ENCODE peak calls at places on chromosomes 4 and X, in ten cellular contexts. L is GM10248; C is body of pancreas; W is CD8-positive, alpha-beta T cell; Q is HepG2; G is tibial nerve; K is BE2C; N is fibroblast of mammary gland; S is HFFc6; U is lower lobe of right lung. D is an unnamed sample.

GRCh38 chr4:90357117-90357710 is 230.0 kb downstream of the CCSER1 start:
- DNase-seq in N (peak), G (no peak), U (no peak), L (peak), S (peak), Q (peak), K (no peak), C (no peak), W (no peak), D (peak)

GRCh38 chr4:36485885-36486284 is 204.5 kb downstream of the DTHD1 start:
- DNase-seq in K (no peak), S (no peak), Q (no peak), L (no peak), U (no peak), W (no peak), N (no peak), G (no peak), C (no peak), D (no peak)

GRCh38 chr4:53498712-53499111 is 92.6 kb downstream of the LNX1 start:
- DNase-seq in U (no peak), S (no peak), L (no peak), N (no peak), C (no peak), G (no peak), W (no peak), K (no peak), Q (no peak), D (no peak)

GRCh38 chr4:47686294-47686872 is 151.5 kb downstream of the CORIN start:
- DNase-seq in Q (peak), W (peak), G (no peak), U (peak), N (peak), S (peak), K (peak), C (peak), L (peak), D (peak)

GRCh38 chr4:84497220-84497834 is 1.8 kb downstream of the NKX6-1 start:
- DNase-seq in Q (no peak), N (peak), K (peak), G (no peak), S (no peak), L (no peak), W (no peak), C (peak), U (no peak), D (no peak)

GRCh38 chrX:155235891-155236290 is 19.6 kb downstream of the VBP1 start:
- DNase-seq in G (no peak), W (no peak), L (no peak), Q (peak), C (no peak), S (no peak), U (no peak), N (no peak), K (no peak), D (no peak)

GRCh38 chr4:40240040-40240653 is 43.3 kb downstream of the RHOH start:
- DNase-seq in K (no peak), C (no peak), L (no peak), U (no peak), W (no peak), S (no peak), G (no peak), N (no peak), Q (no peak), D (no peak)

GRCh38 chrX:133698298-133698697 is 283.0 kb upstream of the GPC4 start:
- DNase-seq in Q (no peak), S (no peak), N (peak), G (no peak), C (no peak), K (no peak), W (no peak), L (no peak), U (no peak), D (no peak)

GRCh38 chr4:143396695-143397094 is 60.0 kb downstream of the GAB1 start:
- DNase-seq in W (no peak), L (no peak), U (no peak), C (no peak), Q (no peak), K (no peak), N (no peak), G (no peak), S (no peak), D (no peak)
- TF ChIP-seq CTCF in W (no peak), L (no peak), U (no peak), C (no peak), Q (no peak), K (peak), N (peak), G (no peak), S (peak), D (no peak)

DNA sequence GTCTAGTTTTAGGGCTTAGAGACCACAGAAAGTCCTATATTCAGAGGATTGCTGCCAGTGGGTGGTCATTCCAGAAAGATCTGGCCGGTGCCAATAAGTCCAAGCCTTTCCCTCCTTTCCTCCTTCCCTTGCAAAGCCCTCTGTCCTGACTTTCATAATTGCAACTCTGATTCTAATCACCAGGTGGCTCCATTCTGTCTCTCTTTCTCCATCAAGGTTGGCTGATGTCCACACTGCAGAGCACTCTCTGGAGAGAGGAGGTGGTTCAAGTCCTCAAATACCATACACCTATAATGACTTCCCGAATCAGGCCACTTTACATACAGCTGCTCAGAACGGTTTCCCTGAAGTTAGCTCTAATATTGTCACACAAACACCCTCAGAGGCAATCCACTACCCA is 22.4 kb upstream of the ARMCX4 start:
- DNase-seq in G (no peak), N (peak), K (peak), U (no peak), L (peak), C (no peak), Q (peak), W (no peak), S (peak), D (peak)
- TF ChIP-seq CTCF in G (no peak), N (peak), K (peak), U (no peak), L (no peak), C (peak), Q (peak), W (no peak), S (peak), D (peak)

GRCh38 chr4:107721436-107722090 is 1.5 kb upstream of the PAPSS1 start:
- DNase-seq in Q (no peak), C (no peak), G (no peak), L (peak), W (peak), U (no peak), S (no peak), K (no peak), N (no peak), D (peak)
- TF ChIP-seq CTCF in Q (no peak), C (no peak), G (no peak), L (no peak), W (no peak), U (no peak), S (no peak), K (no peak), N (no peak), D (no peak)

GRCh38 chr4:6917445-6918241 is 8.0 kb downstream of the TBC1D14 start:
- DNase-seq in N (no peak), S (no peak), K (peak), U (peak), W (no peak), C (peak), Q (peak), G (peak), L (peak), D (peak)
- TF ChIP-seq CTCF in N (peak), S (peak), K (peak), U (peak), W (peak), C (peak), Q (peak), G (peak), L (peak), D (peak)

GRCh38 chr4:95093460-95093859 is 335.7 kb downstream of the BMPR1B start:
- DNase-seq in U (no peak), G (no peak), C (no peak), N (no peak), L (no peak), K (no peak), W (no peak), S (no peak), Q (no peak), D (no peak)

GRCh38 chr4:95091272-95091671 is 333.5 kb downstream of the BMPR1B start:
- DNase-seq in L (no peak), N (peak), K (no peak), W (no peak), G (no peak), C (no peak), U (no peak), S (no peak), Q (no peak), D (no peak)

GRCh38 chr4:95092762-95093161 is 335.0 kb downstream of the BMPR1B start:
- DNase-seq in S (no peak), L (no peak), W (no peak), G (no peak), N (no peak), C (no peak), Q (no peak), K (peak), U (no peak), D (no peak)

GRCh38 chr4:95093936-95094929 is 336.5 kb downstream of the BMPR1B start:
- DNase-seq in W (no peak), Q (no peak), G (no peak), S (no peak), N (no peak), K (no peak), C (no peak), U (no peak), L (no peak), D (no peak)

GRCh38 chr4:95095352-95095974 is 337.7 kb downstream of the BMPR1B start:
- DNase-seq in G (no peak), L (no peak), Q (peak), C (no peak), K (peak), U (no peak), N (peak), W (no peak), S (peak), D (no peak)
- TF ChIP-seq CTCF in G (peak), L (no peak), Q (peak), C (peak), K (peak), U (peak), N (peak), W (no peak), S (peak), D (peak)

GRCh38 chrX:131728295-131729145 is 184.6 kb downstream of the OR13H1 start:
- DNase-seq in U (no peak), G (no peak), S (no peak), K (no peak), W (no peak), N (peak), Q (no peak), C (peak), L (no peak), D (peak)

GRCh38 chrX:131724292-131724691 is 180.4 kb downstream of the OR13H1 start:
- DNase-seq in N (no peak), C (no peak), W (no peak), K (no peak), Q (no peak), U (no peak), S (no peak), L (no peak), G (no peak), D (no peak)

GRCh38 chrX:131725001-131725654 is 181.3 kb downstream of the OR13H1 start:
- DNase-seq in U (no peak), N (no peak), Q (no peak), G (no peak), S (no peak), W (no peak), K (no peak), L (no peak), C (no peak), D (no peak)

GRCh38 chrX:131727778-131728177 is 183.9 kb downstream of the OR13H1 start:
- DNase-seq in G (no peak), S (no peak), Q (no peak), W (no peak), L (no peak), N (no peak), U (no peak), K (no peak), C (no peak), D (no peak)

GRCh38 chrX:131729295-131729694 is 185.4 kb downstream of the OR13H1 start:
- DNase-seq in G (no peak), U (no peak), K (no peak), S (no peak), L (peak), W (no peak), Q (no peak), C (peak), N (peak), D (peak)
- TF ChIP-seq CTCF in G (peak), U (no peak), K (no peak), S (no peak), L (no peak), W (no peak), Q (no peak), C (peak), N (peak), D (peak)

GRCh38 chrX:99857455-99857854 is 552.6 kb downstream of the PCDH19 start:
- DNase-seq in W (no peak), K (no peak), N (no peak), G (no peak), U (no peak), C (no peak), S (no peak), Q (no peak), L (no peak), D (no peak)
- TF ChIP-seq CTCF in W (no peak), K (no peak), N (peak), G (no peak), U (no peak), C (no peak), S (no peak), Q (no peak), L (no peak), D (no peak)

DNA sequence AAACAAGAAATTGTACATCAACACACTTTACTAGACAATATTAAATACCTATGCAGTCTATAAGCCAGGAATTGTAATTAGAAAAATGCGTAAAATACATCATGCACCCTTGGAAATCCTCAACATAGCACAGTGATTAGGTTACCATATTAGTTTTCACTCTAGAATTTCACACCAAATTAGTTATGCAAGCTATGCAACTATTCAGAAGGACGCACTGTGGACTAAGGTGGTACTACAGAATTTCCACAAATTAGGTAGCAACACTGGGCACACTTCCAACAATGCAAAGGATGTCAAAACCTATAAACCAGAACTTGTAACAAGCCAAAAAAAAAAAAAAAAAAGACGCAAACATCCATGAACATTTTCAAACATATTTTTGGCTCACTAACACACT is 71.1 kb upstream of the ZCCHC13 start:
- DNase-seq in L (no peak), G (no peak), K (peak), C (no peak), W (no peak), Q (peak), U (no peak), N (peak), S (peak), D (no peak)
- TF ChIP-seq CTCF in L (no peak), G (no peak), K (no peak), C (no peak), W (no peak), Q (no peak), U (no peak), N (no peak), S (peak), D (no peak)

DNA sequence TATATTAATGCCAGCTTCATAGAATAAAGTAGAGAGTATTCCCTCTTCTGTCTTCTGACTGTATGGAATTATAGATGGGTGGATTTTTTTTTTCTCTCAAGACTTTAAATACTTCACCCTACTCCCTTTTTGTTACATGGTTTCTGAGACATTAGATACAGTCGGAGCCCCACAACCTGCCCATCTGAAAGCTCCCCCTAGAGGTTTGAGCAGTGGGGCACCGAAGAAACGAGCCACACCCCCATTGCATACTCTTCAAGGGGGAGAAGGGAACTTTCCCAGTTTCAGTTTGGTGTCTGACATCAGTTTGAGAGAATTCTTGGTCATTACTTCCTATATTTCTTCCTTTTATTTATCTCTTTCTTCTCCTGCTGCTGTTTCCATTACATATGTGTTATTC is 437.6 kb upstream of the AGA start:
- DNase-seq in W (no peak), K (peak), C (no peak), G (no peak), N (no peak), Q (no peak), U (no peak), S (no peak), L (no peak), D (no peak)
- TF ChIP-seq CTCF in W (no peak), K (peak), C (no peak), G (no peak), N (no peak), Q (no peak), U (no peak), S (peak), L (no peak), D (no peak)

D was measured in GM13977.